ENCODE peak calls at places on chromosomes 13 and 19, in six cellular contexts. D, G, X, C, P and T are unnamed samples.

GRCh38 chr19:13160557-13160956 is 10.3 kb downstream of the IER2 start:
- DNase-seq in C (no peak), X (no peak), D (no peak), G (peak), P (no peak), T (peak)

GRCh38 chr13:91313103-91313502 is 34.4 kb upstream of the MIR17HG start:
- DNase-seq in C (peak), X (no peak), D (no peak), G (peak), P (no peak), T (peak)

GRCh38 chr19:42024622-42025111 is 30.6 kb upstream of the ATP1A3 start:
- DNase-seq in X (no peak), P (no peak), G (peak), C (no peak), D (no peak), T (peak)

GRCh38 chr19:15532779-15533521 is 24.6 kb downstream of the CYP4F22 start:
- DNase-seq in G (no peak), P (no peak), D (no peak), X (no peak), C (no peak), T (no peak)

GRCh38 chr19:33649919-33650305 is 28.2 kb downstream of the CHST8 start:
- DNase-seq in P (no peak), X (no peak), G (no peak), D (no peak), C (no peak), T (no peak)

GRCh38 chr13:43273362-43273761 is 250.0 kb downstream of the DNAJC15 start:
- DNase-seq in X (no peak), G (peak), P (no peak), D (no peak), C (no peak), T (peak)

GRCh38 chr13:84686973-84687372 is 804.7 kb upstream of the SLITRK1 start:
- DNase-seq in D (no peak), X (no peak), C (no peak), P (no peak), G (no peak), T (no peak)

GRCh38 chr13:32695602-32696250 is 109.5 kb downstream of the PDS5B start:
- DNase-seq in C (no peak), P (no peak), X (no peak), D (no peak), G (peak), T (no peak)

GRCh38 chr19:50532952-50533351 is 19.2 kb upstream of the ASPDH start:
- DNase-seq in X (no peak), D (no peak), C (no peak), P (no peak), G (no peak), T (no peak)

GRCh38 chr13:39405107-39405506 is 197.9 kb downstream of the LHFPL6 start:
- DNase-seq in X (no peak), C (no peak), D (no peak), P (no peak), G (peak), T (peak)

GRCh38 chr19:56567274-56568120 is at the start of gene ZNF470:
- DNase-seq in D (peak), G (peak), C (peak), X (peak), P (peak), T (peak)

GRCh38 chr13:34416833-34417425 is 525.1 kb upstream of the NBEA start:
- DNase-seq in G (peak), P (no peak), X (no peak), D (no peak), C (no peak), T (no peak)

GRCh38 chr19:44814517-44814916 is 5.6 kb downstream of the BCAM start:
- DNase-seq in X (no peak), P (no peak), G (no peak), D (no peak), C (no peak), T (no peak)

GRCh38 chr13:44129418-44129817 is 244.2 kb upstream of the SERP2 start:
- DNase-seq in D (no peak), G (no peak), X (no peak), P (no peak), C (no peak), T (no peak)

GRCh38 chr19:49552749-49553148 is 24.9 kb downstream of the RCN3 start:
- DNase-seq in X (no peak), D (no peak), C (no peak), P (no peak), G (no peak), T (no peak)

GRCh38 chr13:101306773-101307172 is 109.5 kb downstream of the NALCN start:
- DNase-seq in G (no peak), D (no peak), C (no peak), P (no peak), X (no peak), T (no peak)

GRCh38 chr19:42081584-42082258 is 5.8 kb downstream of the ZNF574 start:
- DNase-seq in D (no peak), C (peak), G (peak), X (no peak), P (no peak), T (peak)

GRCh38 chr13:40230833-40231266 is 435.6 kb downstream of the FOXO1 start:
- DNase-seq in P (no peak), C (no peak), X (no peak), D (no peak), G (no peak), T (peak)

GRCh38 chr19:38028913-38029565 is 122.0 kb downstream of the SIPA1L3 start:
- DNase-seq in C (no peak), G (peak), X (no peak), D (no peak), P (no peak), T (no peak)

GRCh38 chr19:47158879-47159509 is 28.4 kb downstream of the SAE1 start:
- DNase-seq in P (no peak), D (no peak), G (peak), C (no peak), X (no peak), T (no peak)

GRCh38 chr13:30119476-30119875 is 187.9 kb downstream of the KATNAL1 start:
- DNase-seq in P (no peak), G (peak), C (no peak), D (no peak), X (no peak), T (peak)

GRCh38 chr13:78401833-78402232 is 201.5 kb downstream of the POU4F1 start:
- DNase-seq in G (no peak), P (no peak), C (no peak), X (no peak), D (no peak), T (peak)

GRCh38 chr13:20351279-20352022 is 119.3 kb upstream of the GJB6 start:
- DNase-seq in D (no peak), P (no peak), G (peak), X (no peak), C (no peak), T (peak)

GRCh38 chr13:33125821-33126570 is 109.8 kb downstream of the KL start:
- DNase-seq in D (peak), C (peak), X (peak), G (peak), P (peak), T (peak)

GRCh38 chr13:46751811-46752635 is 44.9 kb downstream of the ESD start:
- DNase-seq in G (peak), P (no peak), D (no peak), C (no peak), X (no peak), T (no peak)

GRCh38 chr13:30394798-30395191 is 27.5 kb upstream of the UBE2L5 start:
- DNase-seq in G (peak), C (no peak), X (no peak), P (no peak), D (no peak), T (peak)

GRCh38 chr19:17948967-17949930 is 16.4 kb downstream of the CCDC124 start:
- DNase-seq in G (no peak), P (no peak), D (peak), X (no peak), C (no peak), T (peak)

DNA sequence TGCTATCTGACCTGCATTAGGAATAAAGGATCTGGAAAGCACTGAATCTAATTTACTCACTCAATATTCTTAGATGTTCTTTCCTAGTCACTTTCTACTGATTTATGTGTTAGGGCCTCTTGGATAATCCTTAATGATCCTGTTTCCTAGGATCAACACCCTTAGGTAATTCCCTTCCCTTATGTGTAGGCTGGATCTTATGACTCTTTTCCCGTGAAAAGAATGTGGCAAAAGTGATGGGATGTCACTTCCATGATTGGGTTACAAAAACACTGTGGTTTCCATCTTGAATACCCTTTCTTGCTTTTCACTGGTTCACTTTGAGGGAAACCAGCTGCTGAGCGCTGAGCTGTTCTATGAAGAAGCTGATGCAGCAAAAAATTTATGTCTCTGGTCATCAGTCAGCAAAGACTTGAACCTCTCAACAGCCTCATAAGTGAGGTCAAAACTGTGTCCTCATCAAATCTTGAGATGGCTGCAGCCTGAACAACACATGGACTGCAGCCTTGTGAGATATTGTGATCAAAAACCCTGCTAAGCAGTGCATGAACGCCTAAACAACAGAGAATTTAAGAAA is 609.4 kb downstream of the OLFM4 start:
- DNase-seq in X (no peak), P (no peak), G (no peak), C (no peak), D (no peak), T (no peak)
- H2BK15ac ChIP-seq in X (no peak), P (no peak), G (no peak), C (no peak), D (no peak), T (no peak)

GRCh38 chr19:29366757-29367156 is 153.8 kb upstream of the UQCRFS1 start:
- DNase-seq in X (no peak), G (no peak), C (no peak), D (no peak), P (no peak), T (no peak)

GRCh38 chr19:29365836-29366417 is 153.0 kb upstream of the UQCRFS1 start:
- DNase-seq in P (no peak), G (no peak), D (no peak), C (no peak), X (no peak), T (no peak)

GRCh38 chr19:29364999-29365398 is 152.0 kb upstream of the UQCRFS1 start:
- DNase-seq in X (no peak), P (no peak), G (no peak), C (no peak), D (no peak), T (no peak)

GRCh38 chr19:29367701-29368306 is 154.9 kb upstream of the UQCRFS1 start:
- DNase-seq in D (peak), P (no peak), C (no peak), X (no peak), G (no peak), T (no peak)

DNA sequence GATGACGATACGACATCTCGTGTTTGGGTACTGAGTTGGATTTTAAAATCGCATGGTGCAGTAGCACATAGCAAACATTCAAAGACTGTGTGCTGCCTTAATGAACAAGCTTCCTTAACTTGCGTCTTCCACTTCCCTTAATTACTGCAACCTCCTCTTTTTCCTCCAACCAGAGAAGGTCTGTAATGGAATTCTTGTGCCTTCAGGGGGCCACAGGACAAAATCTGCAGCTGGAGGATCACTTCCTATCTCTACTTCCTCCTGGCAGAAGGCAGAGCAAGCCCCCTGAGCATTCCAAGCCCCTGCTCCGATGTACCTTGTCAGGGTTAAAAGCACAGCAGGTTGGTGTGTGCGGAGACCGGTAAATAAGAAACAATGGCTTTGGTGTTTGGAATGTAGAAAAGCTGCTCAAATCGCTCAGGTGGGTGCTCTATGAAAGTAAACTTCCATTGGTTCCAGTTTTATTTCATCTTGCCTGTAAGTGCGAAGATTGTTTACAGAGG is 151.3 kb upstream of the UQCRFS1 start:
- DNase-seq in X (no peak), P (no peak), C (peak), G (no peak), D (peak), T (no peak)
- H2BK15ac ChIP-seq in X (no peak), P (no peak), C (no peak), G (no peak), D (no peak), T (no peak)

GRCh38 chr13:98201178-98201577 is 24.1 kb upstream of the RNF113B start:
- DNase-seq in G (no peak), X (no peak), P (no peak), C (no peak), D (no peak), T (no peak)

GRCh38 chr13:98198683-98199082 is 21.6 kb upstream of the RNF113B start:
- DNase-seq in D (no peak), C (no peak), G (no peak), X (no peak), P (no peak), T (no peak)

GRCh38 chr13:98202026-98202425 is 25.0 kb upstream of the RNF113B start:
- DNase-seq in X (no peak), P (no peak), G (no peak), C (no peak), D (no peak), T (no peak)

GRCh38 chr13:98199480-98199879 is 22.4 kb upstream of the RNF113B start:
- DNase-seq in X (no peak), C (peak), D (no peak), G (peak), P (no peak), T (peak)

GRCh38 chr13:98200211-98200878 is 23.3 kb upstream of the RNF113B start:
- DNase-seq in C (peak), X (no peak), D (peak), P (peak), G (no peak), T (peak)
- H2BK15ac ChIP-seq in C (no peak), X (no peak), D (no peak), P (no peak), G (peak), T (no peak)

GRCh38 chr19:52034051-52034728 is 6.0 kb upstream of the ZNF614 start:
- DNase-seq in P (no peak), X (no peak), G (peak), D (no peak), C (peak), T (peak)

GRCh38 chr19:52028780-52029123 is 573 bp upstream of the ZNF614 start:
- DNase-seq in C (no peak), D (no peak), X (no peak), G (no peak), P (no peak), T (no peak)

DNA sequence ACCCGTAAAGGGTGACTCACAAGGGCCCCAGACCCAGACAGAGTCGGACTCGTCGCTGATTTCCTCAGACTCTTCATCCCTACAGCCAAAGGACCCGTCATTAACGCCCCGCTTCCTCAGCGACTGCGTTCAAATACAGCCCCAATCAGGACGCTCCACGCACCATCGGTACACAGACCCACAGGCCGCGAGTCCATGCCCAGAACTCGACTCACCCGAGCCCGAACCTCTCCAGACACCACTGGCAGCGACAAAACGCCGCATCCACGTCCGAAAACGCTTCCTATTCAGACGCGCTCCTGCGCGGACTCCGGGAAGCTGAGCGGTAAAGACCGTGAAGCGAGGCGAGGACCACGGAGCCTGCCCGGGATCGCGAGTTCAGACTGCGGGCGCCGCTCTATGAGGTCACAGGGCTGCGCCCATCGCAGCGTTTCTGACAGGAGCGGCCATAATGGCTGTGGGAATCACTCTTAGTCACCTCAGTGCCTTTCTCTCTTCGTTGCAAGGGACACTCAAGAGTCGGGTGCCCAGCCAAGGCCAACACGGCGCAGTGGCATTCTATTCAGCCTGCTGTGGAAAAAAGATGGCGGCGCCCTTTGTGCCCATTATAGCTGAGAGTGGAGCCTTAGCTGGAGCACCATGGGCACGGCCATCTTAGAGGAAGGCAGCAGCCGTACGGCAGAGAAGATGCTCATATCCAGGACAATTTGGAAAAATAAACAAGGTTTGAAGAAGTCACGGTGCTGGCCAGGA is at the start of gene ZNF614:
- DNase-seq in X (peak), G (peak), D (peak), C (peak), P (no peak), T (peak)
- H2BK15ac ChIP-seq in X (no peak), G (peak), D (no peak), C (peak), P (no peak), T (peak)